ENCODE peak calls at places on chromosomes 7 and 10, in six cellular contexts. One of them, this sample, is unnamed.

GRCh38 chr7:34061175-34061574 is 155.8 kb downstream of the BMPER start:
- DNase-seq in nephron progenitor cell: no peak
- DNase-seq in heart right ventricle: no peak
- DNase-seq in left ventricle myocardium inferior: no peak
- DNase-seq in spleen: no peak
- DNase-seq in RWPE1: peak
- DNase-seq in this sample: peak

GRCh38 chr7:148521271-148521670 is 69.3 kb upstream of the C7orf33 start:
- DNase-seq in RWPE1: no peak
- DNase-seq in spleen: no peak
- DNase-seq in heart right ventricle: no peak
- DNase-seq in left ventricle myocardium inferior: no peak
- DNase-seq in nephron progenitor cell: no peak
- DNase-seq in this sample: no peak

GRCh38 chr10:124049484-124049883 is 43.9 kb downstream of the CHST15 start:
- DNase-seq in spleen: peak
- DNase-seq in heart right ventricle: no peak
- DNase-seq in nephron progenitor cell: no peak
- DNase-seq in RWPE1: peak
- DNase-seq in left ventricle myocardium inferior: no peak
- DNase-seq in this sample: no peak

GRCh38 chr7:131164025-131164899 is 163.4 kb upstream of the MKLN1 start:
- DNase-seq in left ventricle myocardium inferior: no peak
- DNase-seq in nephron progenitor cell: no peak
- DNase-seq in spleen: no peak
- DNase-seq in heart right ventricle: no peak
- DNase-seq in RWPE1: peak
- DNase-seq in this sample: no peak

GRCh38 chr7:33388332-33388731 is 259.0 kb downstream of the BBS9 start:
- DNase-seq in nephron progenitor cell: no peak
- DNase-seq in RWPE1: no peak
- DNase-seq in left ventricle myocardium inferior: no peak
- DNase-seq in heart right ventricle: no peak
- DNase-seq in spleen: no peak
- DNase-seq in this sample: no peak

GRCh38 chr7:46174192-46174572 is 253.1 kb upstream of the IGFBP3 start:
- DNase-seq in left ventricle myocardium inferior: no peak
- DNase-seq in heart right ventricle: no peak
- DNase-seq in nephron progenitor cell: no peak
- DNase-seq in spleen: no peak
- DNase-seq in RWPE1: no peak
- DNase-seq in this sample: no peak

GRCh38 chr10:131354380-131354779 is 42.9 kb upstream of the TCERG1L start:
- DNase-seq in RWPE1: peak
- DNase-seq in nephron progenitor cell: peak
- DNase-seq in heart right ventricle: no peak
- DNase-seq in spleen: no peak
- DNase-seq in left ventricle myocardium inferior: no peak
- DNase-seq in this sample: no peak

GRCh38 chr7:91557789-91558396 is 293.7 kb downstream of the FZD1 start:
- DNase-seq in RWPE1: peak
- DNase-seq in left ventricle myocardium inferior: no peak
- DNase-seq in spleen: no peak
- DNase-seq in nephron progenitor cell: no peak
- DNase-seq in heart right ventricle: no peak
- DNase-seq in this sample: peak

GRCh38 chr10:55410415-55410885 is 609.4 kb upstream of the PCDH15 start:
- DNase-seq in spleen: no peak
- DNase-seq in heart right ventricle: peak
- DNase-seq in left ventricle myocardium inferior: peak
- DNase-seq in RWPE1: no peak
- DNase-seq in nephron progenitor cell: peak
- DNase-seq in this sample: peak

GRCh38 chr10:96665306-96665705 is 55.0 kb downstream of the PIK3AP1 start:
- DNase-seq in left ventricle myocardium inferior: no peak
- DNase-seq in spleen: no peak
- DNase-seq in heart right ventricle: no peak
- DNase-seq in RWPE1: no peak
- DNase-seq in nephron progenitor cell: no peak
- DNase-seq in this sample: no peak

GRCh38 chr7:117285821-117286220 is 37.0 kb downstream of the WNT2 start:
- DNase-seq in left ventricle myocardium inferior: no peak
- DNase-seq in heart right ventricle: no peak
- DNase-seq in nephron progenitor cell: no peak
- DNase-seq in RWPE1: no peak
- DNase-seq in spleen: no peak
- DNase-seq in this sample: no peak

GRCh38 chr10:73376679-73377078 is 18.0 kb upstream of the CFAP70 start:
- DNase-seq in heart right ventricle: no peak
- DNase-seq in RWPE1: no peak
- DNase-seq in left ventricle myocardium inferior: no peak
- DNase-seq in spleen: no peak
- DNase-seq in nephron progenitor cell: no peak
- DNase-seq in this sample: no peak

GRCh38 chr10:70939397-70939796 is 51.0 kb upstream of the PCBD1 start:
- DNase-seq in nephron progenitor cell: no peak
- DNase-seq in left ventricle myocardium inferior: no peak
- DNase-seq in spleen: no peak
- DNase-seq in heart right ventricle: no peak
- DNase-seq in RWPE1: no peak
- DNase-seq in this sample: no peak

GRCh38 chr7:136635755-136636154 is 232.7 kb upstream of the CHRM2 start:
- DNase-seq in nephron progenitor cell: no peak
- DNase-seq in heart right ventricle: no peak
- DNase-seq in left ventricle myocardium inferior: no peak
- DNase-seq in spleen: no peak
- DNase-seq in RWPE1: no peak
- DNase-seq in this sample: no peak

GRCh38 chr7:30973791-30974604 is 10.2 kb downstream of the GHRHR start:
- DNase-seq in nephron progenitor cell: no peak
- DNase-seq in RWPE1: no peak
- DNase-seq in spleen: no peak
- DNase-seq in heart right ventricle: no peak
- DNase-seq in left ventricle myocardium inferior: no peak
- DNase-seq in this sample: no peak

GRCh38 chr7:137001041-137001440 is 132.6 kb downstream of the CHRM2 start:
- DNase-seq in RWPE1: no peak
- DNase-seq in left ventricle myocardium inferior: no peak
- DNase-seq in heart right ventricle: no peak
- DNase-seq in spleen: no peak
- DNase-seq in nephron progenitor cell: no peak
- DNase-seq in this sample: no peak

GRCh38 chr10:124032982-124033886 is 60.2 kb downstream of the CHST15 start:
- DNase-seq in left ventricle myocardium inferior: no peak
- DNase-seq in nephron progenitor cell: no peak
- DNase-seq in heart right ventricle: no peak
- DNase-seq in spleen: peak
- DNase-seq in RWPE1: no peak
- DNase-seq in this sample: peak

GRCh38 chr7:23074443-23075244 is 30.9 kb upstream of the KLHL7 start:
- DNase-seq in RWPE1: no peak
- DNase-seq in spleen: no peak
- DNase-seq in nephron progenitor cell: no peak
- DNase-seq in left ventricle myocardium inferior: no peak
- DNase-seq in heart right ventricle: no peak
- DNase-seq in this sample: no peak

GRCh38 chr7:139860090-139860773 is 31.2 kb downstream of the TBXAS1 start:
- DNase-seq in RWPE1: no peak
- DNase-seq in nephron progenitor cell: no peak
- DNase-seq in heart right ventricle: no peak
- DNase-seq in left ventricle myocardium inferior: peak
- DNase-seq in spleen: peak
- DNase-seq in this sample: no peak

GRCh38 chr7:86773309-86773708 is 129.6 kb downstream of the GRM3 start:
- DNase-seq in spleen: no peak
- DNase-seq in heart right ventricle: no peak
- DNase-seq in left ventricle myocardium inferior: no peak
- DNase-seq in RWPE1: no peak
- DNase-seq in nephron progenitor cell: no peak
- DNase-seq in this sample: no peak

GRCh38 chr7:29194206-29194593 is 375 bp upstream of the CHN2 start:
- DNase-seq in left ventricle myocardium inferior: peak
- DNase-seq in heart right ventricle: no peak
- DNase-seq in RWPE1: peak
- DNase-seq in nephron progenitor cell: peak
- DNase-seq in spleen: peak
- DNase-seq in this sample: peak

GRCh38 chr7:158369866-158370265 is 217.8 kb downstream of the PTPRN2 start:
- DNase-seq in nephron progenitor cell: no peak
- DNase-seq in left ventricle myocardium inferior: no peak
- DNase-seq in spleen: peak
- DNase-seq in heart right ventricle: no peak
- DNase-seq in RWPE1: no peak
- DNase-seq in this sample: no peak
- TF ChIP-seq CTCF in nephron progenitor cell: no peak
- TF ChIP-seq CTCF in left ventricle myocardium inferior: no peak
- TF ChIP-seq CTCF in spleen: no peak
- TF ChIP-seq CTCF in heart right ventricle: no peak
- TF ChIP-seq CTCF in RWPE1: no peak
- TF ChIP-seq CTCF in this sample: no peak

DNA sequence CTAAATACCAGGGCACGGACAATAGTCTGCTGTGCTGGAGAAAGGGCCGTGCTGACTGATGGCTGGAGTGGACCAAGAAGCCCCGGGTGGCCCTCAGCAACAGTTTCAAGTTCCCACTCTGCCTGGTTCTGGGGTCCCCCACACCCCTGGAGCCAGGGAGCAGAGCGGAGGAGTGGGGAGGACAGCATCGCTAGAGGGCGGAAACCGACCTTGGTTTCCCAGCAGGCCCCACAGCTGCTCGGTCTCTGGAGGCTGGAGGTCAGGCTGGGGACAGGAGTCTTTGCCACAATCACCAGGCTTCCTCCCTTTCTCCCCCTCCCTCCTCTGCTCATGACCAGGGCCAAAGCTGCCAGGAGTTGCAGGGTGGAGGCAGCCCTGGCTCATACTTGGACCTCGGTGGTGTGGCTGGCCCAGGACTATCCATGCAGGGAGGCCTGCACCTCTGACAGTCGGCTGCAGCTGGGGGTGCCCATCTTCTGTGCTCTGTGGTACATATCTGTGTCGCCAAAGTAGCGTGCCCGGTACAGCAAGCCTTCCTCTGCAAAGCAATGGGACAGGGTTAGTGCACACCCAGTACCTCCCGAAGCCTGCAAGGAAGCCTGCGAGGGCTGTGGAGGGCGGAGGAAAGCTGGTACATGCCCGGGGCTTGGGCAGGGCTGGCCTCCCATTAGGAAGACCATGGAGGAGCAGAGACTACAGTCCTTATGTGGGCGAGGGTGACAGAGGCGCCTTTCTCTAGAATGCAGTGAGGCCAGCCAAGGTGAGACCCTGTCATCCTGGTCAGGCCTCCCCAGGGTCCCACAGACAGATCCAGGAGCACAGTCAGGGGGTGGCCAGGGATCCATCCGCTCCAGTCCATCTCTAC is 19.1 kb downstream of the DNAJB12 start:
- DNase-seq in RWPE1: no peak
- DNase-seq in nephron progenitor cell: no peak
- DNase-seq in heart right ventricle: peak
- DNase-seq in spleen: peak
- DNase-seq in left ventricle myocardium inferior: peak
- DNase-seq in this sample: peak
- TF ChIP-seq CTCF in RWPE1: no peak
- TF ChIP-seq CTCF in nephron progenitor cell: no peak
- TF ChIP-seq CTCF in heart right ventricle: peak
- TF ChIP-seq CTCF in spleen: peak
- TF ChIP-seq CTCF in left ventricle myocardium inferior: peak
- TF ChIP-seq CTCF in this sample: peak

GRCh38 chr10:59388577-59388976 is 26.2 kb upstream of the FAM13C start:
- DNase-seq in spleen: no peak
- DNase-seq in RWPE1: no peak
- DNase-seq in nephron progenitor cell: no peak
- DNase-seq in heart right ventricle: no peak
- DNase-seq in left ventricle myocardium inferior: no peak
- DNase-seq in this sample: no peak
- TF ChIP-seq CTCF in spleen: no peak
- TF ChIP-seq CTCF in RWPE1: no peak
- TF ChIP-seq CTCF in nephron progenitor cell: no peak
- TF ChIP-seq CTCF in heart right ventricle: no peak
- TF ChIP-seq CTCF in left ventricle myocardium inferior: no peak
- TF ChIP-seq CTCF in this sample: no peak

GRCh38 chr10:82757397-82757796 is 882.4 kb downstream of the NRG3 start:
- DNase-seq in nephron progenitor cell: no peak
- DNase-seq in spleen: no peak
- DNase-seq in RWPE1: no peak
- DNase-seq in heart right ventricle: no peak
- DNase-seq in left ventricle myocardium inferior: no peak
- DNase-seq in this sample: no peak
- TF ChIP-seq CTCF in nephron progenitor cell: no peak
- TF ChIP-seq CTCF in spleen: no peak
- TF ChIP-seq CTCF in RWPE1: no peak
- TF ChIP-seq CTCF in heart right ventricle: no peak
- TF ChIP-seq CTCF in left ventricle myocardium inferior: no peak
- TF ChIP-seq CTCF in this sample: no peak